ENCODE peak calls at places on chromosomes 4 and X, in eight cellular contexts. F is T-helper 1 cell; W is NCI-H2081; U is naive thymus-derived CD8-positive, alpha-beta T cell; V is upper lobe of right lung; Q is GM13976; C is AG04450; G is psoas muscle. Z is an unnamed sample.
A peak's percentile ranks its signal among the peaks of the same experiment; 100 is the strongest.

GRCh38 chr4:145315828-145316227 is 135.4 kb upstream of the OTUD4 start:
- DNase-seq in F (no peak), W (no peak), U (no peak), V (no peak), Q (no peak), C (no peak), G (no peak), Z (no peak)

GRCh38 chr4:950136-951020 is 18.1 kb downstream of the TMEM175 start:
- DNase-seq in F (no peak), W (no peak), U (no peak), V (peak; percentile 53), Q (no peak), C (no peak), G (peak; percentile 28), Z (no peak)

GRCh38 chr4:42282081-42282901 is 115.0 kb upstream of the SHISA3 start:
- DNase-seq in F (peak; percentile 35), W (peak; percentile 85), U (no peak), V (no peak), Q (peak; percentile 80), C (peak; percentile 29), G (peak; percentile 74), Z (no peak)

GRCh38 chr4:15436515-15436914 is 8.7 kb downstream of the C1QTNF7 start:
- DNase-seq in F (no peak), W (peak; percentile 54), U (no peak), V (no peak), Q (no peak), C (peak; percentile 46), G (no peak), Z (peak; percentile 75)

GRCh38 chrX:129472116-129472515 is 51.2 kb downstream of the SMARCA1 start:
- DNase-seq in F (no peak), W (no peak), U (no peak), V (no peak), Q (no peak), C (no peak), G (no peak), Z (no peak)

GRCh38 chr4:111556141-111556781 is 589.0 kb upstream of the FAM241A start:
- DNase-seq in F (no peak), W (no peak), U (no peak), V (no peak), Q (no peak), C (no peak), G (no peak), Z (no peak)

GRCh38 chrX:125810856-125811255 is 355.2 kb downstream of the DCAF12L2 start:
- DNase-seq in F (no peak), W (no peak), U (no peak), V (no peak), Q (no peak), C (no peak), G (no peak), Z (no peak)

GRCh38 chr4:185242749-185243533 is 33.5 kb downstream of the SNX25 start:
- DNase-seq in F (no peak), W (no peak), U (no peak), V (no peak), Q (no peak), C (no peak), G (no peak), Z (no peak)

GRCh38 chrX:122982521-122982920 is 201.6 kb upstream of the GRIA3 start:
- DNase-seq in F (no peak), W (no peak), U (no peak), V (no peak), Q (no peak), C (no peak), G (no peak), Z (no peak)

GRCh38 chrX:105211051-105211575 is 9.4 kb downstream of the TEX13A start:
- DNase-seq in F (no peak), W (no peak), U (no peak), V (no peak), Q (no peak), C (no peak), G (no peak), Z (no peak)

GRCh38 chr4:83112678-83113428 is 1.7 kb downstream of the PLAC8 start:
- DNase-seq in F (peak; percentile 49), W (no peak), U (no peak), V (no peak), Q (no peak), C (no peak), G (no peak), Z (no peak)

GRCh38 chr4:147760695-147761094 is 28.8 kb downstream of the ARHGAP10 start:
- DNase-seq in F (no peak), W (peak; percentile 58), U (no peak), V (no peak), Q (no peak), C (no peak), G (peak; percentile 54), Z (no peak)

GRCh38 chr4:73869130-73870055 is at the start of gene CXCL1:
- DNase-seq in F (no peak), W (no peak), U (no peak), V (peak; percentile 76), Q (peak; percentile 22), C (no peak), G (peak; percentile 61), Z (no peak)

GRCh38 chr4:87882321-87882720 is 49.6 kb downstream of the MEPE start:
- DNase-seq in F (no peak), W (no peak), U (no peak), V (no peak), Q (no peak), C (no peak), G (no peak), Z (no peak)

GRCh38 chr4:103915224-103915869 is 195.6 kb upstream of the TACR3 start:
- DNase-seq in F (peak; percentile 4), W (peak; percentile 0), U (no peak), V (no peak), Q (peak; percentile 35), C (no peak), G (no peak), Z (no peak)

GRCh38 chr4:166277406-166277805 is 404.4 kb downstream of the TLL1 start:
- DNase-seq in F (no peak), W (no peak), U (no peak), V (no peak), Q (no peak), C (no peak), G (no peak), Z (no peak)